ENCODE peak calls at places on chromosome 18, in seven cellular contexts. One of them, this sample, is unnamed.
A peak's percentile ranks its signal among the peaks of the same experiment; 100 is the strongest.

GRCh38 chr18:46718501-46719341 is 38.1 kb downstream of the ST8SIA5 start:
- DNase-seq in breast epithelium: no peak
- DNase-seq in fibroblast of lung: peak; percentile 68
- DNase-seq in transverse colon: no peak
- DNase-seq in A549: no peak
- DNase-seq in AG04450: no peak
- DNase-seq in astrocyte: peak; percentile 88
- DNase-seq in this sample: no peak

GRCh38 chr18:62420513-62421209 is 95.6 kb downstream of the TNFRSF11A start:
- DNase-seq in breast epithelium: peak; percentile 46
- DNase-seq in fibroblast of lung: peak; percentile 39
- DNase-seq in transverse colon: peak; percentile 62
- DNase-seq in A549: peak; percentile 69
- DNase-seq in AG04450: no peak
- DNase-seq in astrocyte: peak; percentile 70
- DNase-seq in this sample: peak; percentile 19

GRCh38 chr18:23870963-23871362 is 143.6 kb upstream of the TTC39C start:
- DNase-seq in breast epithelium: no peak
- DNase-seq in fibroblast of lung: no peak
- DNase-seq in transverse colon: no peak
- DNase-seq in A549: no peak
- DNase-seq in AG04450: no peak
- DNase-seq in astrocyte: no peak
- DNase-seq in this sample: no peak

GRCh38 chr18:47730795-47731194 is 199.7 kb downstream of the SMAD2 start:
- DNase-seq in breast epithelium: no peak
- DNase-seq in fibroblast of lung: no peak
- DNase-seq in transverse colon: no peak
- DNase-seq in A549: no peak
- DNase-seq in AG04450: no peak
- DNase-seq in astrocyte: no peak
- DNase-seq in this sample: no peak

GRCh38 chr18:832085-832681 is 20.1 kb upstream of the YES1 start:
- DNase-seq in breast epithelium: no peak
- DNase-seq in fibroblast of lung: no peak
- DNase-seq in transverse colon: peak; percentile 65
- DNase-seq in A549: no peak
- DNase-seq in AG04450: no peak
- DNase-seq in astrocyte: no peak
- DNase-seq in this sample: no peak

GRCh38 chr18:24567199-24567598 is 106.8 kb downstream of the HRH4 start:
- DNase-seq in breast epithelium: no peak
- DNase-seq in fibroblast of lung: no peak
- DNase-seq in transverse colon: no peak
- DNase-seq in A549: no peak
- DNase-seq in AG04450: no peak
- DNase-seq in astrocyte: peak; percentile 11
- DNase-seq in this sample: no peak

GRCh38 chr18:78979058-78979680 is 449 bp upstream of the SALL3 start:
- DNase-seq in breast epithelium: no peak
- DNase-seq in fibroblast of lung: no peak
- DNase-seq in transverse colon: no peak
- DNase-seq in A549: no peak
- DNase-seq in AG04450: no peak
- DNase-seq in astrocyte: no peak
- DNase-seq in this sample: no peak

GRCh38 chr18:70288851-70289328 is at the start of gene SOCS6:
- DNase-seq in breast epithelium: no peak
- DNase-seq in fibroblast of lung: peak; percentile 59
- DNase-seq in transverse colon: peak; percentile 63
- DNase-seq in A549: no peak
- DNase-seq in AG04450: peak; percentile 15
- DNase-seq in astrocyte: peak; percentile 53
- DNase-seq in this sample: peak; percentile 36

GRCh38 chr18:8561123-8561905 is 47.9 kb upstream of the RAB12 start:
- DNase-seq in breast epithelium: no peak
- DNase-seq in fibroblast of lung: no peak
- DNase-seq in transverse colon: no peak
- DNase-seq in A549: no peak
- DNase-seq in AG04450: no peak
- DNase-seq in astrocyte: no peak
- DNase-seq in this sample: no peak

GRCh38 chr18:23276456-23276855 is 141.2 kb downstream of the CABLES1 start:
- DNase-seq in breast epithelium: no peak
- DNase-seq in fibroblast of lung: no peak
- DNase-seq in transverse colon: no peak
- DNase-seq in A549: no peak
- DNase-seq in AG04450: no peak
- DNase-seq in astrocyte: no peak
- DNase-seq in this sample: no peak

GRCh38 chr18:70672581-70672980 is 383.7 kb downstream of the SOCS6 start:
- DNase-seq in breast epithelium: no peak
- DNase-seq in fibroblast of lung: no peak
- DNase-seq in transverse colon: no peak
- DNase-seq in A549: no peak
- DNase-seq in AG04450: no peak
- DNase-seq in astrocyte: no peak
- DNase-seq in this sample: peak; percentile 56

GRCh38 chr18:78998350-78999055 is 18.9 kb downstream of the SALL3 start:
- DNase-seq in breast epithelium: no peak
- DNase-seq in fibroblast of lung: no peak
- DNase-seq in transverse colon: no peak
- DNase-seq in A549: no peak
- DNase-seq in AG04450: no peak
- DNase-seq in astrocyte: no peak
- DNase-seq in this sample: no peak

DNA sequence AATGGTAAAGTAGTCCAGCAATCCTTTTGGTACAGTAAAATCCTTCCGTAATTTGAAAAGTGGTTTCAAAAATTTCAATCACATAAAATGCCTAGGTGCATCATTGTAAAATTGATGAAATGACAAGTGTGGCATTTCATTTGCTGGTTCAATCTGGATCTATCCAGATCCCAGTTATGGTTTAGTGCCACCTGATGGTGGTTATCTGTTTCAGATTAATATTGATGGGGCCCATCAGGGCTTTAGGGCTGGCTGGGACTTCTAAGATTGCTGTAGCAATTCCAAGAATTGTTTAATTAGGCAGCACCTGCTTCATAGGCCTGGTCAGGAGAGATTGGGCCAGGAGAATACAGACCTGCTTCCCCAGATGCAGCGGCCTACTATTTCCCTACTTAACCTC is 55.5 kb upstream of the PIK3C3 start:
- DNase-seq in breast epithelium: no peak
- DNase-seq in fibroblast of lung: no peak
- DNase-seq in transverse colon: no peak
- DNase-seq in A549: no peak
- DNase-seq in AG04450: no peak
- DNase-seq in astrocyte: no peak
- DNase-seq in this sample: no peak
- TF ChIP-seq CTCF in breast epithelium: no peak
- TF ChIP-seq CTCF in fibroblast of lung: no peak
- TF ChIP-seq CTCF in transverse colon: no peak
- TF ChIP-seq CTCF in A549: no peak
- TF ChIP-seq CTCF in AG04450: peak; percentile 9
- TF ChIP-seq CTCF in astrocyte: no peak
- TF ChIP-seq CTCF in this sample: no peak

GRCh38 chr18:12416108-12416729 is 8.5 kb downstream of the PRELID3A start:
- DNase-seq in breast epithelium: no peak
- DNase-seq in fibroblast of lung: no peak
- DNase-seq in transverse colon: no peak
- DNase-seq in A549: no peak
- DNase-seq in AG04450: no peak
- DNase-seq in astrocyte: no peak
- DNase-seq in this sample: no peak
- H3K27ac ChIP-seq in breast epithelium: peak overlapping the region; percentile 4
- H3K27ac ChIP-seq in fibroblast of lung: no peak overlapping the region
- H3K27ac ChIP-seq in transverse colon: no peak overlapping the region
- H3K27ac ChIP-seq in A549: no peak overlapping the region
- H3K27ac ChIP-seq in AG04450: peak overlapping the region; percentile 11
- H3K27ac ChIP-seq in astrocyte: no peak overlapping the region
- H3K27ac ChIP-seq in this sample: no peak overlapping the region

GRCh38 chr18:26362021-26362420 is 135.8 kb downstream of the TAF4B start:
- DNase-seq in breast epithelium: no peak
- DNase-seq in fibroblast of lung: no peak
- DNase-seq in transverse colon: no peak
- DNase-seq in A549: no peak
- DNase-seq in AG04450: no peak
- DNase-seq in astrocyte: no peak
- DNase-seq in this sample: no peak

GRCh38 chr18:26357960-26358359 is 131.7 kb downstream of the TAF4B start:
- DNase-seq in breast epithelium: no peak
- DNase-seq in fibroblast of lung: no peak
- DNase-seq in transverse colon: no peak
- DNase-seq in A549: no peak
- DNase-seq in AG04450: no peak
- DNase-seq in astrocyte: no peak
- DNase-seq in this sample: no peak

GRCh38 chr18:26350961-26351360 is 124.7 kb downstream of the TAF4B start:
- DNase-seq in breast epithelium: no peak
- DNase-seq in fibroblast of lung: no peak
- DNase-seq in transverse colon: no peak
- DNase-seq in A549: no peak
- DNase-seq in AG04450: no peak
- DNase-seq in astrocyte: no peak
- DNase-seq in this sample: no peak

DNA sequence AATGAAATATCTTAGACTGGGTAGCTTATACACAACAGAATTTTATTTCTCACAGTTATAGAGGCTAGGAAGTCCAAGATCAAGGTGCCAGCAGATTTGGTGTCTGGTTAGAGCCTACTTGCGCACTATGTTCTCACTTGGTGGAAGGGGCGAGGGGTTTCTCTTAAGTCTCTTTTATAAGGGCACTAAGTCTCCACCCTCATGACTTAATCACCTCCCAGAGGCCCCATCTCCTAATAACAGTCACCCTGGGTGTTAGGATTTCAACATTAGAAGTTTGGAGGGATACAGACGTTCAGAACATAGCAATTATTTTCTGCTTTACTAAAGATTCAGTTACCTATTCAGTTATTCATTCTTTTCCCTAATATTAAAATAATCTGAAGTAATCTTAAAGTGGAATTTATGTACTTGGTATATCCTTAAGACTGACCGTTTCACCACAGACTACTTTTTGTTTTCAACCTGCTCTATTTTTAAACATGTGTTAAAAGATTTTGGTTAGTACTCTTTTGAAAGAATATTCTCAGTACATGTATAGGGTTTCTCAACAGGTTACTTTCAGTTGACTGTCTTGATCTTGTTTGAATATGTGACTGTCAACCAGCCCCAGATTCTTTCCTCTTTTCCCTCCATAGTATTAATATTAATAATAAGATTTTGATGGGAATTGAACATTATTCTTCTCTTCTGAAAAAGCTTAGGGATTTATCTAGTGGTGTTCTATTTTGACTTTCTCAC is 130.0 kb downstream of the TAF4B start:
- DNase-seq in breast epithelium: no peak
- DNase-seq in fibroblast of lung: no peak
- DNase-seq in transverse colon: no peak
- DNase-seq in A549: no peak
- DNase-seq in AG04450: no peak
- DNase-seq in astrocyte: no peak
- DNase-seq in this sample: no peak
- TF ChIP-seq CTCF in breast epithelium: no peak
- TF ChIP-seq CTCF in fibroblast of lung: no peak
- TF ChIP-seq CTCF in transverse colon: no peak
- TF ChIP-seq CTCF in A549: no peak
- TF ChIP-seq CTCF in AG04450: no peak
- TF ChIP-seq CTCF in astrocyte: no peak
- TF ChIP-seq CTCF in this sample: no peak

DNA sequence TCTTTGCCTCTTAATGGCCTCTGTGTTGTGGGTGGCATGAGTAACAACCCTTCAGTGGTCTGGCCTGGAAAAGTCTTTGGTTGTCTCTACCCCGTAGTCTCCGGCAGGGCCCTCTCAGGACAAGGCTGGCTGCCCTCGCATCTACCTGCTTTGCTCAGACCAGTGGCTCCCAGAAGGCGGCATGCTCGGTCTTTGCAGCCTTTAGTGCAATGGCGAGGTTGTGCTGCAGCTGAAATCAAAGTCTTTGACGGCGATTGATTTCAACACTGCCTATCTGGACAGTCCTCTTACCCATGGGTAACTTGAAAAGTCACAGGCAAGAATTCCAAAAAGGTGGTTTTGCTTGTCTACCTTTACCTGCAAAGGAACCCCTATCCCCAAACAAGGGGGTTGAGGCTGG is 95.9 kb downstream of the ALPK2 start:
- DNase-seq in breast epithelium: no peak
- DNase-seq in fibroblast of lung: no peak
- DNase-seq in transverse colon: no peak
- DNase-seq in A549: no peak
- DNase-seq in AG04450: no peak
- DNase-seq in astrocyte: no peak
- DNase-seq in this sample: no peak
- H3K27ac ChIP-seq in breast epithelium: no peak overlapping the region
- H3K27ac ChIP-seq in fibroblast of lung: no peak overlapping the region
- H3K27ac ChIP-seq in transverse colon: no peak overlapping the region
- H3K27ac ChIP-seq in A549: peak overlapping the region; percentile 61
- H3K27ac ChIP-seq in AG04450: no peak overlapping the region
- H3K27ac ChIP-seq in astrocyte: no peak overlapping the region
- H3K27ac ChIP-seq in this sample: no peak overlapping the region

GRCh38 chr18:59101830-59102414 is 37.8 kb upstream of the SEC11C start:
- DNase-seq in breast epithelium: no peak
- DNase-seq in fibroblast of lung: no peak
- DNase-seq in transverse colon: no peak
- DNase-seq in A549: no peak
- DNase-seq in AG04450: no peak
- DNase-seq in astrocyte: no peak
- DNase-seq in this sample: no peak
- TF ChIP-seq CTCF in breast epithelium: no peak
- TF ChIP-seq CTCF in fibroblast of lung: no peak
- TF ChIP-seq CTCF in transverse colon: no peak
- TF ChIP-seq CTCF in A549: no peak
- TF ChIP-seq CTCF in AG04450: no peak
- TF ChIP-seq CTCF in astrocyte: no peak
- TF ChIP-seq CTCF in this sample: no peak

This sample was measured in CD4-positive, alpha-beta T cell.